ENCODE peak calls at places on chromosomes 12 and 14, in four cellular contexts. L is stomach, S is transverse colon, Y is breast epithelium. F is an unnamed sample.
A peak's percentile ranks its signal among the peaks of the same experiment; 100 is the strongest.

GRCh38 chr12:39176376-39176775 is 266.5 kb downstream of the KIF21A start:
- DNase-seq in L (no peak), S (no peak), Y (no peak), F (no peak)

GRCh38 chr14:50301914-50302313 is 10.1 kb downstream of the L2HGDH start:
- DNase-seq in L (no peak), S (no peak), Y (no peak), F (no peak)

GRCh38 chr14:97978336-97978735 is 1181.2 kb downstream of the VRK1 start:
- DNase-seq in L (peak; percentile 69), S (peak; percentile 78), Y (peak; percentile 67), F (no peak)

GRCh38 chr12:124673881-124674617 is 106.6 kb upstream of the NCOR2 start:
- DNase-seq in L (no peak), S (no peak), Y (no peak), F (no peak)

GRCh38 chr14:99872786-99873440 is 79.7 kb downstream of the EML1 start:
- DNase-seq in L (no peak), S (no peak), Y (no peak), F (no peak)

GRCh38 chr14:81436296-81437138 is 36.4 kb upstream of the STON2 start:
- DNase-seq in L (peak; percentile 83), S (peak; percentile 79), Y (peak; percentile 71), F (no peak)

GRCh38 chr12:19898009-19898408 is 458.7 kb downstream of the AEBP2 start:
- DNase-seq in L (no peak), S (no peak), Y (no peak), F (no peak)

GRCh38 chr14:103393687-103394626 is 8.7 kb downstream of the MARK3 start:
- DNase-seq in L (no peak), S (no peak), Y (no peak), F (no peak)

GRCh38 chr12:78759387-78759786 is 105.2 kb upstream of the SYT1 start:
- DNase-seq in L (no peak), S (no peak), Y (no peak), F (no peak)

GRCh38 chr14:95493503-95493902 is 22.9 kb downstream of the SYNE3 start:
- DNase-seq in L (no peak), S (no peak), Y (no peak), F (no peak)

GRCh38 chr14:102693006-102693755 is 84.1 kb upstream of the TRAF3 start:
- DNase-seq in L (no peak), S (no peak), Y (no peak), F (no peak)

GRCh38 chr12:5388581-5389535 is 43.0 kb upstream of the NTF3 start:
- DNase-seq in L (no peak), S (no peak), Y (no peak), F (no peak)

GRCh38 chr12:67690656-67691055 is 42.1 kb downstream of the DYRK2 start:
- DNase-seq in L (no peak), S (no peak), Y (no peak), F (no peak)

GRCh38 chr12:52052471-52053186 is 1.4 kb downstream of the NR4A1 start:
- DNase-seq in L (peak; percentile 77), S (peak; percentile 71), Y (peak; percentile 65), F (no peak)

GRCh38 chr12:27123642-27124041 is 41.3 kb upstream of the C12orf71 start:
- DNase-seq in L (no peak), S (no peak), Y (no peak), F (no peak)

GRCh38 chr14:71597289-71597920 is 334.8 kb upstream of the RGS6 start:
- DNase-seq in L (no peak), S (no peak), Y (no peak), F (no peak)

GRCh38 chr12:114943601-114944000 is 259.6 kb upstream of the TBX3 start:
- DNase-seq in L (no peak), S (no peak), Y (no peak), F (no peak)

GRCh38 chr12:69389836-69390235 is 30.3 kb downstream of the YEATS4 start:
- DNase-seq in L (no peak), S (no peak), Y (no peak), F (no peak)

GRCh38 chr12:27571463-27571862 is 47.5 kb downstream of the PPFIBP1 start:
- DNase-seq in L (no peak), S (no peak), Y (no peak), F (no peak)

GRCh38 chr14:100526057-100526456 is 61.2 kb downstream of the BEGAIN start:
- DNase-seq in L (no peak), S (no peak), Y (no peak), F (no peak)

GRCh38 chr12:131894981-131895639 is 688 bp downstream of the ULK1 start:
- DNase-seq in L (peak; percentile 30), S (peak; percentile 31), Y (no peak), F (no peak)

GRCh38 chr14:20631023-20631820 is 10.3 kb downstream of the OR6S1 start:
- DNase-seq in L (peak; percentile 39), S (peak; percentile 37), Y (no peak), F (no peak)

GRCh38 chr14:94665121-94665520 is 52.9 kb downstream of the SERPINA3 start:
- DNase-seq in L (no peak), S (no peak), Y (no peak), F (no peak)

GRCh38 chr14:77272261-77272660 is 1.3 kb upstream of the NGB start:
- DNase-seq in L (no peak), S (no peak), Y (no peak), F (no peak)

GRCh38 chr12:86349196-86349595 is 93.0 kb upstream of the MGAT4C start:
- DNase-seq in L (no peak), S (no peak), Y (no peak), F (no peak)

GRCh38 chr12:14810953-14811483 is 3.0 kb downstream of the SMCO3 start:
- DNase-seq in L (no peak), S (peak; percentile 8), Y (no peak), F (no peak)

GRCh38 chr12:132145334-132145733 is 1.1 kb downstream of the NOC4L start:
- DNase-seq in L (no peak), S (no peak), Y (no peak), F (no peak)

GRCh38 chr14:60775296-60775695 is 40.7 kb downstream of the MNAT1 start:
- DNase-seq in L (no peak), S (no peak), Y (no peak), F (no peak)

GRCh38 chr12:103455020-103455763 is 40.6 kb downstream of the C12orf42 start:
- DNase-seq in L (no peak), S (no peak), Y (no peak), F (no peak)

GRCh38 chr12:4817813-4818212 is 91.9 kb upstream of the KCNA1 start:
- DNase-seq in L (no peak), S (no peak), Y (no peak), F (no peak)

GRCh38 chr12:62813031-62813829 is 121.7 kb downstream of the PPM1H start:
- DNase-seq in L (peak; percentile 61), S (peak; percentile 45), Y (no peak), F (no peak)

GRCh38 chr12:54357802-54358619 is 6.3 kb downstream of the GPR84 start:
- DNase-seq in L (no peak), S (peak; percentile 32), Y (no peak), F (peak; percentile 30)
- TF ChIP-seq POLR2AphosphoS5 in L (no peak), S (no peak), Y (no peak), F (no peak)

GRCh38 chr14:75452900-75453816 is 25.3 kb downstream of the JDP2 start:
- DNase-seq in L (no peak), S (peak; percentile 50), Y (peak; percentile 88), F (no peak)
- TF ChIP-seq POLR2AphosphoS5 in L (peak; percentile 27), S (peak; percentile 55), Y (no peak), F (no peak)

DNA sequence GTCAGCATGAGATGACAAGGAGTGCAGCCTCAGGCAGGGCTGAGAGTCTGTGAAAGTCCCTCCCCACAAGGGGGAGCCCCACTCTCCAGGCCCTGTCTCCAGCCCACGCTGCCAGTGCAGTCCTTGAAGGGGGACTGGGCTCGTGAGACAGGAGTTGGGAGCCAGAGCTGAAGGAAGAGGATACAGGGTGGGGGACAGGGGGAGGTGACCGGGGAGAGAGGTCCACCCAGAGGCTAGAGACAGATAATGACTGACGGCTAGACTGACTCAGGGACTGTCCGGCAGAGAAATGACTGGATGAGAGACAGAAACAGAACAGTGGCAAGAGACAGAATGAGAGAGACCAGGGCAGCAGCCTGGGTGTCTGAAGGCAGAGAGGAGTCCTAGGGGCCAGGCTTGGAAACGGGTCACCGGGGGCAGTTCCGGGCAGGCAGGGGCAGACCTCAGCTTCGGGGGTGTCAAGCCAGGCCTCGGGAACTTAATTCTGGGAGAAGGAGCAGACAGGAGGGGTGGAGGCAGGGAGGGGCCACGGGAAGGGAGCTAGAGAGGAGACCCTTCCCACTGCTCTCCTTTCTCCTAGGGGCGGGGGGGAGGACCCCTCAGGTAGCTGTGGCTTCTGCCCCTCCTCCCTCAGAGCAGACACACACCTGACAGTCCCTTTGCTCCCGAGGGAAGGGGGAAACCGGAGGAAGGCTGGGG is 914 bp downstream of the CDH24 start:
- DNase-seq in L (peak; percentile 75), S (peak; percentile 80), Y (no peak), F (no peak)
- TF ChIP-seq POLR2AphosphoS5 in L (no peak), S (no peak), Y (no peak), F (no peak)

GRCh38 chr14:70278281-70278680 is 81.2 kb downstream of the COX16 start:
- DNase-seq in L (no peak), S (no peak), Y (no peak), F (no peak)
- TF ChIP-seq POLR2AphosphoS5 in L (no peak), S (no peak), Y (no peak), F (no peak)

GRCh38 chr14:29759521-29760340 is 167.9 kb downstream of the PRKD1 start:
- DNase-seq in L (no peak), S (no peak), Y (no peak), F (peak; percentile 8)

GRCh38 chr14:29755311-29756052 is 172.2 kb downstream of the PRKD1 start:
- DNase-seq in L (no peak), S (no peak), Y (no peak), F (no peak)

GRCh38 chr14:29754134-29754533 is 173.5 kb downstream of the PRKD1 start:
- DNase-seq in L (no peak), S (no peak), Y (no peak), F (no peak)

GRCh38 chr14:29757188-29757680 is 170.4 kb downstream of the PRKD1 start:
- DNase-seq in L (no peak), S (no peak), Y (no peak), F (no peak)

DNA sequence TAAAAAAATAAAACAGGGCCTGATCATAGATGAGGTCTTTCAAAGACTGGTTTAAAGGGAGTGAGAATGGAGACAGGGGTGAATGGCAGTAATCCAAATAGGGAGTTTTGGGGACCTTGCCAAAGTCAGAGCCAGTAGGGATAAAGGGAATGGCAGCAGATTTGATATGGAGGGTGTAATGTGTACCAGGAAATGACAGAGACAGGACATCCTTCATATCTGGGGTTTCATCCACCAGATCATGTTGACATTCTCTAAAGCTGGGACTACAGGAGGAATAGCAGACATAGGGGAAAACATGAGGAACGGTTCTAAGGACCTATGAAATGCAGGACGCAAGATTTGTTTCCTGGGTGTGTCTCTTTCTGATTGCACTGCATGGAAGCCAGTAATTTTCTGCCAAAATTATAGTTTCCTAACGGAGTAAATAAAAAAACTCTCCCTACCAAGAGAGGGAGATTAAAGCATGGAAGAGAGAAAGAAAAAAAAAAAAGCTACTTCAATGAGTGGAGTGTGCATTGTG is 169.9 kb downstream of the PRKD1 start:
- DNase-seq in L (no peak), S (no peak), Y (no peak), F (no peak)
- TF ChIP-seq POLR2AphosphoS5 in L (no peak), S (no peak), Y (no peak), F (no peak)

DNA sequence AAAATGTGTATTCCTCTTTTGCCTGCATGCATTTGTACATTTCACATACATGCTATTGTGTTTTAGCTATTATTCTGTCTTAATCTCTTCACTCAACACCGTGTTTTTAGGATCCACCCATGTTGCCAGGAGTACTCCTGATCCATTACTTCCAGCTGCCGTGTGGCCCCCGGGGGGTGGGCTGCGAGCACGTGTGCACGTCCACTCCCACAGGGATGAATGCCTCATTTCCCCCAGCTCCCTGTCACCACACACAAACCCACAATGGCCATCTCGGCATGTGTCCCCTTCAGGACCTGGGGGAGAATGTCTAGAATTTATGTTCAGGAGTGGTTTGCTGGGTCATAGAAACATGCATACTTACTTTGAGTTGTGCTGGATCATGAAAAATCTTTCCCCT is 62.7 kb upstream of the ACTN1 start:
- DNase-seq in L (no peak), S (no peak), Y (no peak), F (no peak)
- TF ChIP-seq POLR2AphosphoS5 in L (no peak), S (no peak), Y (no peak), F (no peak)